ENCODE peak calls at places on chromosomes 5 and 9, in six cellular contexts. P is GM23248, K is pancreas, U is prostate gland, X is cardiac muscle cell, O is lung. Q is an unnamed sample.

GRCh38 chr9:36407122-36407723 is 7.2 kb upstream of the RNF38 start:
- DNase-seq in P (peak; percentile 75), K (no peak), U (peak; percentile 54), X (peak; percentile 78), O (peak; percentile 51), Q (peak; percentile 67)

GRCh38 chr5:65867509-65868195 is 58.7 kb upstream of the ERBIN start:
- DNase-seq in P (no peak), K (no peak), U (no peak), X (no peak), O (no peak), Q (peak; percentile 17)

GRCh38 chr9:106920701-106921283 is 57.8 kb downstream of the ZNF462 start:
- DNase-seq in P (peak; percentile 69), K (no peak), U (no peak), X (no peak), O (no peak), Q (no peak)

GRCh38 chr9:91239367-91240111 is 122.2 kb downstream of the AUH start:
- DNase-seq in P (no peak), K (no peak), U (no peak), X (no peak), O (no peak), Q (no peak)

GRCh38 chr5:113450366-113451328 is 15.9 kb upstream of the TSSK1B start:
- DNase-seq in P (peak; percentile 3), K (no peak), U (no peak), X (no peak), O (no peak), Q (no peak)

GRCh38 chr9:71859939-71860338 is 51.1 kb downstream of the ABHD17B start:
- DNase-seq in P (peak; percentile 14), K (no peak), U (no peak), X (no peak), O (no peak), Q (no peak)

GRCh38 chr9:77647659-77648457 is at the start of gene GNA14:
- DNase-seq in P (peak; percentile 39), K (no peak), U (no peak), X (peak; percentile 44), O (peak; percentile 38), Q (no peak)

GRCh38 chr9:17900604-17901003 is 321.7 kb downstream of the SH3GL2 start:
- DNase-seq in P (no peak), K (no peak), U (no peak), X (no peak), O (no peak), Q (no peak)

GRCh38 chr5:179916523-179916922 is 8.8 kb upstream of the TBC1D9B start:
- DNase-seq in P (no peak), K (no peak), U (no peak), X (no peak), O (no peak), Q (no peak)

GRCh38 chr9:125756499-125756898 is 9.3 kb downstream of the PBX3 start:
- DNase-seq in P (no peak), K (no peak), U (no peak), X (peak; percentile 19), O (no peak), Q (no peak)

GRCh38 chr9:21747171-21747570 is 55.3 kb upstream of the MTAP start:
- DNase-seq in P (peak; percentile 74), K (no peak), U (no peak), X (no peak), O (no peak), Q (no peak)

GRCh38 chr5:40518511-40518917 is 161.2 kb upstream of the PTGER4 start:
- DNase-seq in P (peak; percentile 47), K (peak; percentile 23), U (no peak), X (no peak), O (no peak), Q (no peak)

GRCh38 chr5:119269061-119269579 is 86.7 kb upstream of the TNFAIP8 start:
- DNase-seq in P (peak; percentile 31), K (peak; percentile 57), U (peak; percentile 52), X (peak; percentile 33), O (peak; percentile 31), Q (peak; percentile 55)

GRCh38 chr9:113624721-113625120 is 161.2 kb downstream of the RGS3 start:
- DNase-seq in P (peak; percentile 93), K (no peak), U (no peak), X (no peak), O (no peak), Q (no peak)

DNA sequence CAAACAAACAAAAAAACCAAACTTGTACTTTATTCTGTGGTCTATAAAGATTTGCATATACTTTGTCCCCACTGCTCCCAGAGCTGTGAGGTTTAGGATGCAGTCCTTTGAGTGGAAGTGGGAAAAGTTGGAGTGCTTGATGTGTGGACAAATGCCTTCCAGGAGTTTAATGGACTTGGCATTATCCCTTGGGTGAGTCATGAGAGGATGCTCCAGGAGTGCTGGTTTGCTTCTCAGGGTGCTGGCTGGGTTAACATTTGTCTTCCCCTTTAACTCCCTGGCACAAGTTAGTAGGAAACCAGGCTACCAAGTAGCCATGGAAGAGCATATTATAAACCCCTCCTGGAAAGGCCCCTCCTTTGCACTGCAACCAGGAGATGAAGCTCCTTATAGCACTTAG is 417.4 kb upstream of the RIOK2 start:
- DNase-seq in P (peak; percentile 45), K (no peak), U (no peak), X (no peak), O (no peak), Q (no peak)
- H3K9me3 ChIP-seq in P (no peaks in the 10 kb centered on the region), K (no peaks in the 10 kb centered on the region), U (no peaks in the 10 kb centered on the region), X (no peaks in the 10 kb centered on the region), O (peaks cover 7% of the 10 kb centered on the region), Q (peaks cover 4% of the 10 kb centered on the region)

GRCh38 chr5:75509956-75510355 is 1.5 kb downstream of the CERT1 start:
- DNase-seq in P (peak; percentile 72), K (no peak), U (peak; percentile 11), X (peak; percentile 17), O (peak; percentile 38), Q (no peak)

GRCh38 chr5:75510836-75511434 is 494 bp downstream of the CERT1 start:
- DNase-seq in P (peak; percentile 66), K (peak; percentile 72), U (peak; percentile 32), X (peak; percentile 67), O (peak; percentile 59), Q (peak; percentile 6)

GRCh38 chr5:75512383-75513074 is 838 bp downstream of the POLK start:
- DNase-seq in P (peak; percentile 48), K (no peak), U (no peak), X (no peak), O (no peak), Q (no peak)

GRCh38 chr5:75510417-75510835 is 1.0 kb downstream of the CERT1 start:
- DNase-seq in P (peak; percentile 73), K (no peak), U (no peak), X (peak; percentile 60), O (no peak), Q (no peak)

DNA sequence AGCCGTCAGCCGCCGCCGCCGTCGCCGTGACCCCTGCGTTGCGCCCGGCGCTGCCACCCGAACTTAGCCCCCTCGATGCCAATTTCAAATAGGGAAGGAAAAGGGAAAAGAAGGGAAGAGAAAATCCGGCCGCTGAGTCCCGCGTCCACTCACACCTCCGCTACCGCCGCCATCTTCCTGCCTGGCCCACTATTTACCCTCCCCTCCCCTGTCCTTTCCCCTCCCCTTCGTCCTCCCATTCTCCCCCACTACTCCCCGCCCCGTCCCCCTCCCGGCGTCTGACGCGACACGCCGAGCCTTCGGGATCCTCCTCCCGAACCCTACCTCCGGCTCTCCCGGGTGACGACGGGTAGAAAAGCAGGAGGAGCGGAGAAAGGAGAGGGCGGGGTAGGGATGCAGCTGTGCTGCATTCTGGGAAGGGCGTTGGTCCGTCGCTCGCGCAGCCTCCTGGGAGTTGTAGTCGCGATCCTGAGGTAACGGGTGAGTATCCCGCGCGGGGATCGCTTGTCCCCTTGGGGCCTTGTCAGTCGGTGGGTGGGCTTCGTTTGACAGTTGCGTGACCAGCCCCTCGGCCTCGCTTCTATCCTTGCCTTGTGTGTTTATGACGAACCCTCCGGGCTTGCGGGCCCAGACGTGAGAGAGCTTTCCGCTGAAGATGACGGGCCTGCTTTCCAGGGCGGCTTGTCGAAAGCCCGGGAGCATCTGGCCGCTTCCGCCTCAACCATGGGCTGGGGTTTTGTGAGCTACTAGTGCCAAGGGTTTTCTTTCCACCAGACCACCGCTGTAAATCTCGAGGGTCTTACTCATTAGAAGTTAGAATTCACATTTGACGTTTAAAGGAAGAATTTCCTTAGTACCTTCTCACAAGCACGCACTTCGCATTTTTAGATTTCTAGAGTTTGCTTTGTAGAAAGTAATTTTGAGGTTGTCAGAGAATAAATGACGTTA is at the start of the genes CERT1 and POLK:
- DNase-seq in P (peak; percentile 99), K (peak; percentile 98), U (peak; percentile 99), X (peak; percentile 97), O (peak; percentile 99), Q (peak; percentile 89)
- H3K4me3 ChIP-seq in P (peak within 1 kb of the TSS; percentile 96), K (peak within 1 kb of the TSS; percentile 85), U (peak within 1 kb of the TSS; percentile 79), X (peak within 1 kb of the TSS; percentile 59), O (peak within 1 kb of the TSS; percentile 93), Q (peak within 1 kb of the TSS; percentile 78)

DNA sequence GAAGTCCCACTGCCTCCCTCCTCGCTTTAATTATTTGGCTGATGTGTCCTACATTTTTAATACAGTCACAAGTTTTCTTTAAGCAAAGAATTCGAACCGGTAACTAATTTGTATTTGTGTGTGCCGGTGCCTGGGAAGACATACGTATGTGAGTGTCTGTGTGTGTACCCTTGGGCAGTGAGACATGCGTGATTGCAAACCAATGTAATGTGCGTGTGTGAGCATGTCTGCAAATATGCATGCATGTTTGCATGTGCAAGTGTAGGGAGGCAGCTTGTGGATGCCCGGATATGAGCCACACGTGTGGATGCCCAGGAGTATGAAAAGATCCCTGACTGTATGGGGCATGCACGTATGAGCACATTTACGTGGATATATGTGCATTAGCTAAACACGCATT is 44.4 kb upstream of the NEK6 start:
- DNase-seq in P (no peak), K (no peak), U (no peak), X (no peak), O (no peak), Q (no peak)
- H3K9me3 ChIP-seq in P (no peaks in the 10 kb centered on the region), K (no peaks in the 10 kb centered on the region), U (no peaks in the 10 kb centered on the region), X (no peaks in the 10 kb centered on the region), O (no peaks in the 10 kb centered on the region), Q (no peaks in the 10 kb centered on the region)

GRCh38 chr5:1125030-1125357 is 13.1 kb upstream of the SLC12A7 start:
- DNase-seq in P (peak; percentile 38), K (peak; percentile 71), U (no peak), X (peak; percentile 64), O (no peak), Q (no peak)

GRCh38 chr5:1124181-1125029 is 12.5 kb upstream of the SLC12A7 start:
- DNase-seq in P (no peak), K (peak; percentile 40), U (no peak), X (no peak), O (no peak), Q (no peak)

GRCh38 chr5:1122511-1123284 is 10.8 kb upstream of the SLC12A7 start:
- DNase-seq in P (no peak), K (no peak), U (no peak), X (peak; percentile 31), O (no peak), Q (no peak)

GRCh38 chr5:1121891-1122290 is 10.0 kb upstream of the SLC12A7 start:
- DNase-seq in P (no peak), K (no peak), U (no peak), X (no peak), O (no peak), Q (no peak)

DNA sequence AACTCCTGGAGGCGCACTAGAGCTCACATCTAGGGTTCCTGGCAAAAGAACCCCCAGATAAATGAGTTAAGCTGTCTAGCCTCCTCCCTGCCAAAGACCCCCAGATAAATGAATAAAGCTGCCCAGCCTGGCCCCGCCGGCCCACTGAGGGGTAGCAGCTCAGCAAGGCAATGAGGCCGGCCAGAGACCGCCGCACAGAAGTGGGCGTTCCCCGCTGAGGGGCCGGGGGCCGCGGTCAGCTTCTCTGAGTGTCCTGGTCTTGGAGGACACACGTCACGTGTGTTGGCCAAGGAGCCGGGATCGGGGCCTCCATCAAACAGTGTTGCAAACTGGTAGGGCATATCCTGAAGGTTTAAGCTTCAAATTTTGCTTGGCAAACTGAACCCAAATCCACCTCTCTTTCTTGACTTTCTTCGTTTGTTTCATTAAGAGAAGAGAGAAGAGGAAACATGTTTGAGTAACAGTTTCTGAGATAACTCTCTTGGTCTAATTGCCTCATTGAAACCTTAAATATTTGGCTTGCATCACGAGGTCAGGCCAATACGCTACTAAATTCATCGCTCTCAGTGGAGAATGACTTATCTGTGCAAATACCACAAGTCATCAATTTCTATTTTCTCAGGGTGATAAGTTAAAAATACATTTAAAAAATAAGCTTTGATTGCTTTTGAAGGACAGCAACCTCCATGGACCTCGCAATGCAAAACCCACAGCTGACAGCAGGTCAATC is 11.7 kb upstream of the SLC12A7 start:
- DNase-seq in P (no peak), K (no peak), U (no peak), X (no peak), O (no peak), Q (no peak)
- H3K4me3 ChIP-seq in P (no peak overlapping the region), K (no peak overlapping the region), U (no peak overlapping the region), X (no peak overlapping the region), O (no peak overlapping the region), Q (no peak overlapping the region)